ENCODE peak calls at places on chromosomes 3 and 15, in four cellular contexts. U, Z, E and P are unnamed samples.

GRCh38 chr3:23710555-23710954 is 95.2 kb upstream of the UBE2E1 start:
- DNase-seq in U (peak; percentile 24), Z (peak; percentile 11), E (no peak), P (no peak)

GRCh38 chr3:50657407-50657806 is 17.3 kb upstream of the DOCK3 start:
- DNase-seq in U (no peak), Z (no peak), E (no peak), P (no peak)

GRCh38 chr3:186779204-186779603 is 4.2 kb upstream of the EIF4A2 start:
- DNase-seq in U (no peak), Z (no peak), E (no peak), P (no peak)

GRCh38 chr3:24506966-24507775 is 12.5 kb upstream of the THRB start:
- DNase-seq in U (no peak), Z (no peak), E (no peak), P (no peak)

GRCh38 chr3:189339996-189340395 is 168.2 kb downstream of the TPRG1 start:
- DNase-seq in U (no peak), Z (no peak), E (no peak), P (no peak)

GRCh38 chr3:132983143-132983770 is 54.9 kb upstream of the TMEM108 start:
- DNase-seq in U (no peak), Z (no peak), E (no peak), P (no peak)

GRCh38 chr15:94174399-94174802 is 57.0 kb upstream of the MCTP2 start:
- DNase-seq in U (no peak), Z (no peak), E (no peak), P (no peak)

GRCh38 chr3:176948123-176948522 is 249.2 kb downstream of the TBL1XR1 start:
- DNase-seq in U (no peak), Z (no peak), E (no peak), P (no peak)

GRCh38 chr3:9846231-9846630 is 2.4 kb upstream of the RPUSD3 start:
- DNase-seq in U (no peak), Z (no peak), E (no peak), P (no peak)

GRCh38 chr3:126960604-126960995 is 22.3 kb upstream of the PLXNA1 start:
- DNase-seq in U (no peak), Z (no peak), E (peak; percentile 67), P (no peak)

GRCh38 chr3:159189994-159190669 is 388.3 kb downstream of the MFSD1 start:
- DNase-seq in U (no peak), Z (no peak), E (no peak), P (no peak)

GRCh38 chr3:38360345-38360744 is 13.8 kb downstream of the XYLB start:
- DNase-seq in U (no peak), Z (no peak), E (no peak), P (no peak)

GRCh38 chr3:132006605-132007204 is 28.1 kb downstream of the CPNE4 start:
- DNase-seq in U (peak; percentile 12), Z (peak; percentile 58), E (no peak), P (peak; percentile 55)

DNA sequence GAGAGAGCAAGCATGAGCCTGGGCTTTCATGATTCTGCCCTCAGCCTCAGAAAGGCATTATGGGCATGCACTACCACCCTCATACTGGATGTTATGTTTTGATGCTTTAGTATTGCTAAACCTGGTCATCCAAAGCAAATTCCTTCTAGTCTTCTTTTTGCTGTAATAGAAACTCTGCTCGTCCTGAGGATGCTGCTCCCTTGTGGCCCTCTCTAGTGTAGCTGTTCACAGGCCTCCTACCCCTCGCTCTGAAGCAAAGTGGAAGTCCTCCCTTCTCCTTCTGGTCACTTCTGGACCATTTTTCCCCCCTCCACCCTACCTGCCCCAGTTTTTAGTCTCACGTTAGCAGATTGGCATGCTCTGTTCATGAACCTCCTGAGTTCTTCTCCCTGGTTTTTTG is 22.9 kb upstream of the CCNL1 start:
- DNase-seq in U (no peak), Z (no peak), E (no peak), P (no peak)
- TF ChIP-seq CTCF in U (no peak), Z (no peak), E (no peak), P (peak; percentile 21)

GRCh38 chr15:100101389-100102089 is 240.2 kb downstream of the ADAMTS17 start:
- DNase-seq in U (no peak), Z (no peak), E (no peak), P (no peak)
- TF ChIP-seq CTCF in U (no peak), Z (no peak), E (no peak), P (no peak)

GRCh38 chr15:56484284-56484683 is 19.3 kb upstream of the MNS1 start:
- DNase-seq in U (no peak), Z (no peak), E (no peak), P (no peak)
- TF ChIP-seq CTCF in U (no peak), Z (no peak), E (no peak), P (no peak)

DNA sequence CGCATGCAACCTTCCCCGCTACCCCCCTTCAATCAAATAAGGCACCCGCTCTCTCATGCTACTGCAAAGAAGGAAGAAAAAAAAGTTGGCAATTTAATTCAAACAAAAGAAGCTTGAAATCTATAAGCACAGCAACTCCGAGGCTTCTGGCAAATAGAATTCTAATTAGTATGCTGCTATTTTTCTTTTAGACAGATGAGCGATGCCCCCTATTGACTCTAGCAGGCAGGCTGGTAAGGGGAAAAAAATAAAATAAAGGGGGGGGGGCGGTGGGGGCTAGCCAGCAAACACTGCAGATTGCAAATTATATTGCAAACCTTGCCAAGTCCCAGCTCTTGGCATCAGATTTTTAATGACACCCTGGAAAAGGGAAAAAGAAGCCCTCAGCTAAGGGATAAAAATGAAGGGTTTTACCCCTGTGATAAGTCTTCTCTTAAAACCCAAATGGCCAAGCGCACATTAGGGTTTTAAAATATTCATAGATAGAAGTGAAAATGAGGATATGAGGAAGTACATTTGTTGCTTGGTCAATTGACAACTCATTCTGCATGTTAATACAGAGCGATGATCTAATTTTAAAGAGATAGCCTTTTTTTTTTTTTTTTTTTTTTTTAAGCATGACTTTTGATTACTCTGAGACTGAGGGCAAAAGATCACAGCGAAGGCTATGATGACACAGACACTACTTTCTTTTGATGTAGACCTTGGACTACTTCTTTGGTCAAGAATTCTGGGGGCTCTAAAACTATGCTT is 255.3 kb downstream of the NR2F2 start:
- DNase-seq in U (no peak), Z (peak; percentile 46), E (no peak), P (peak; percentile 70)
- TF ChIP-seq CTCF in U (no peak), Z (peak; percentile 53), E (peak; percentile 37), P (peak; percentile 72)

GRCh38 chr15:62782100-62782791 is 260.3 kb upstream of the TPM1 start:
- DNase-seq in U (peak; percentile 54), Z (peak; percentile 83), E (peak; percentile 87), P (peak; percentile 78)
- TF ChIP-seq CTCF in U (peak; percentile 85), Z (peak; percentile 78), E (peak; percentile 68), P (peak; percentile 62)

GRCh38 chr3:146164951-146165350 is 4.0 kb upstream of the PLOD2 start:
- DNase-seq in U (peak; percentile 45), Z (no peak), E (no peak), P (no peak)

GRCh38 chr3:146164071-146164470 is 3.1 kb upstream of the PLOD2 start:
- DNase-seq in U (no peak), Z (no peak), E (no peak), P (no peak)

GRCh38 chr3:146164506-146164905 is 3.5 kb upstream of the PLOD2 start:
- DNase-seq in U (no peak), Z (no peak), E (no peak), P (no peak)

GRCh38 chr3:146162561-146162960 is 1.6 kb upstream of the PLOD2 start:
- DNase-seq in U (no peak), Z (no peak), E (no peak), P (no peak)

DNA sequence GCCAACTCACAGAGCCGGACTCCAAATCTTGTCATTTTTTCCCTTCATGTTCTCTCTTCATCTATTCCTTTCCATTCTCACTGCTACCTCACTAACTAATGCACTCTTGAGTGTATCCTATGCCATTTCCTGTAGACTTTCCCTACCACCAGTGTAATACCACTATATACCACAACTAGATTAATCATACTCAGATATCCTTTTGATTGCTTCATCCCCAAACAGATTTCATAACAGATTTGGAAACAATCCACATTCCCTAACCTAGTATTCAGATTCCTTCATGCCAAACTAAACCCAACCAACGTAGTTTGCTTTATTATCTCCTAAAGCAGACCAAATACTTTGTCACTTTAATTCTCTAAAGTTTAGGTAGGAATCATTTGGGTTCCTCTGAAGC is 2.6 kb upstream of the PLOD2 start:
- DNase-seq in U (no peak), Z (no peak), E (no peak), P (peak; percentile 52)
- TF ChIP-seq CTCF in U (peak; percentile 33), Z (no peak), E (no peak), P (peak; percentile 25)

GRCh38 chr15:40569139-40569953 is at the start of gene RPUSD2:
- DNase-seq in U (peak; percentile 95), Z (peak; percentile 95), E (peak; percentile 97), P (peak; percentile 96)

GRCh38 chr15:40565333-40566238 is 744 bp upstream of the CCDC32 start:
- DNase-seq in U (no peak), Z (no peak), E (no peak), P (no peak)

GRCh38 chr15:40564591-40565332 is at the start of gene CCDC32:
- DNase-seq in U (peak; percentile 98), Z (peak; percentile 98), E (peak; percentile 99), P (peak; percentile 100)

GRCh38 chr15:40562691-40563090 is 2.2 kb downstream of the CCDC32 start:
- DNase-seq in U (no peak), Z (no peak), E (no peak), P (no peak)

GRCh38 chr15:40567111-40567510 is 2.0 kb upstream of the RPUSD2 start:
- DNase-seq in U (no peak), Z (peak; percentile 61), E (no peak), P (peak; percentile 39)
- TF ChIP-seq CTCF in U (no peak), Z (peak; percentile 53), E (no peak), P (peak; percentile 42)

GRCh38 chr3:12541625-12542024 is 3.7 kb downstream of the MKRN2OS start:
- DNase-seq in U (no peak), Z (peak; percentile 50), E (no peak), P (no peak)
- TF ChIP-seq CTCF in U (no peak), Z (peak; percentile 49), E (peak; percentile 4), P (peak; percentile 48)

GRCh38 chr3:117019082-117019713 is 309.6 kb downstream of the TUSC7 start:
- DNase-seq in U (peak; percentile 56), Z (peak; percentile 87), E (no peak), P (peak; percentile 73)
- TF ChIP-seq CTCF in U (peak; percentile 74), Z (peak; percentile 86), E (peak; percentile 91), P (peak; percentile 81)

DNA sequence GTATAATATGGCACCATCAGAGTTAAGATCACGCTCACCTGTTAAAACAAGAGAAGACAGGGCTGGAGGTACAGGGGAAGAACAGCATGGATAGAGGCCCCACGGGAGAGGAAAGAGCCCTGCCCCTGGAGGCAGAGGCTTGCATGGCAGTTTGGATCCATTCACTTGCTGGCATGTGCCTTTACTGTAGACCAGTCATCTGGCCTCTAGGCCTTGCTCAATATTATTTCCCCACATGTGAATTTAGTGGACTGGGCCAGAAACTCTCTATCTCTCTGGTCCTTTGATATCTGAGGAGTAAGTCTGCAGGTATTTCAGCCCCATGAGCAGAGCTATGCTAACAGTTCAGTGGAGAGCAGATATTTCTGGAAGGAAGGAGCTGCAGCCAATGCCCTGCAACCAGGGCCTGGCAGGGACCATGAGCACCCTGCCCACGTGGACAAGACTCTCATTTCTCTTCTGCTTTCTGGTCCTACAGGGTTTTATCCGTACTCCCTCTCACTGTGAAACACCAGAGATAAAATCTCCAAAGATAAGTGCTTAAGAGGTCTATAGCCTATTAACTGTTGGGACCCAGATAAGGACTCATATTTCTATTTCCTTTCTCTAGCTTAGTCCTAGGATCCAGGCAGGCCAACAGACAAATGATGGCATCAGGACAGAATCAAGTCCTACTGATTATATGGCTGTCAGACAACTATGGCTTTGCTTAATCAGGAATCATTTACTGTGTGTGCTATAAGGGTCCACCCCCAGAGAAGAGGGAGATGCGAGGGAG is 65.0 kb downstream of the CLDN11 start:
- DNase-seq in U (no peak), Z (no peak), E (no peak), P (no peak)
- TF ChIP-seq CTCF in U (no peak), Z (peak; percentile 32), E (no peak), P (peak; percentile 22)